ENCODE peak calls at places on chromosomes 13 and 19, in six cellular contexts. U is GM12878, Z is HepG2, W is K562, E is GM12892, R is SK-N-SH. A is an unnamed sample.

GRCh38 chr19:56476671-56477428 is at the start of gene ZNF667:
- DNase-seq in U (no peak), Z (no peak), W (no peak), E (no peak), R (peak), A (no peak)

GRCh38 chr13:48494874-48495273 is 38.0 kb downstream of the RCBTB2 start:
- DNase-seq in U (no peak), Z (no peak), W (no peak), E (no peak), R (no peak), A (no peak)

GRCh38 chr13:113090806-113091205 is 14.8 kb upstream of the F7 start:
- DNase-seq in U (no peak), Z (no peak), W (no peak), E (no peak), R (no peak), A (no peak)

GRCh38 chr19:8585894-8586750 is 8.9 kb upstream of the MYO1F start:
- DNase-seq in U (no peak), Z (peak), W (peak), E (no peak), R (peak), A (no peak)

GRCh38 chr13:109331898-109332297 is 454.5 kb downstream of the IRS2 start:
- DNase-seq in U (no peak), Z (no peak), W (no peak), E (no peak), R (peak), A (no peak)

GRCh38 chr13:54185785-54186184 is 1157.2 kb downstream of the OLFM4 start:
- DNase-seq in U (no peak), Z (no peak), W (no peak), E (no peak), R (no peak), A (no peak)

GRCh38 chr13:102870677-102871415 is 25.0 kb downstream of the ERCC5 start:
- DNase-seq in U (no peak), Z (peak), W (peak), E (peak), R (peak), A (peak)

GRCh38 chr19:54462713-54463530 is 656 bp downstream of the LENG9 start:
- DNase-seq in U (no peak), Z (peak), W (no peak), E (no peak), R (peak), A (no peak)

GRCh38 chr13:50123862-50124535 is 108.8 kb downstream of the KCNRG start:
- DNase-seq in U (no peak), Z (peak), W (no peak), E (peak), R (no peak), A (peak)

GRCh38 chr19:50909240-50910070 is 1.7 kb downstream of the KLK4 start:
- DNase-seq in U (no peak), Z (peak), W (peak), E (peak), R (peak), A (peak)

GRCh38 chr13:105196052-105196451 is 1339.4 kb downstream of the EFNB2 start:
- DNase-seq in U (no peak), Z (no peak), W (no peak), E (no peak), R (no peak), A (no peak)

GRCh38 chr13:55244991-55245644 is 1895.6 kb upstream of the PRR20A start:
- DNase-seq in U (no peak), Z (peak), W (no peak), E (no peak), R (peak), A (no peak)

GRCh38 chr19:12789904-12790619 is 1.2 kb upstream of the JUNB start:
- DNase-seq in U (peak), Z (peak), W (peak), E (peak), R (peak), A (peak)

GRCh38 chr13:66565261-66565660 is 664.9 kb downstream of the PCDH9 start:
- DNase-seq in U (no peak), Z (no peak), W (no peak), E (no peak), R (no peak), A (no peak)

GRCh38 chr13:27290715-27291114 is 20.1 kb downstream of the RASL11A start:
- DNase-seq in U (no peak), Z (no peak), W (no peak), E (no peak), R (no peak), A (no peak)

GRCh38 chr19:2618611-2619010 is 83.9 kb downstream of the GNG7 start:
- DNase-seq in U (no peak), Z (no peak), W (no peak), E (no peak), R (no peak), A (no peak)

GRCh38 chr13:44331912-44332840 is 41.4 kb upstream of the SERP2 start:
- DNase-seq in U (no peak), Z (no peak), W (peak), E (no peak), R (peak), A (no peak)

GRCh38 chr19:10102787-10103236 is 334 bp upstream of the ANGPTL6 start:
- DNase-seq in U (peak), Z (no peak), W (no peak), E (no peak), R (peak), A (no peak)

GRCh38 chr19:19487077-19488040 is 28.0 kb downstream of the TSSK6 start:
- DNase-seq in U (no peak), Z (no peak), W (no peak), E (no peak), R (no peak), A (no peak)

GRCh38 chr19:19489804-19490204 is 25.5 kb downstream of the TSSK6 start:
- DNase-seq in U (no peak), Z (no peak), W (no peak), E (no peak), R (no peak), A (no peak)

GRCh38 chr19:19488041-19488874 is 27.1 kb downstream of the TSSK6 start:
- DNase-seq in U (no peak), Z (no peak), W (peak), E (no peak), R (peak), A (no peak)

GRCh38 chr19:19490247-19490968 is 24.9 kb downstream of the TSSK6 start:
- DNase-seq in U (peak), Z (peak), W (peak), E (peak), R (peak), A (peak)

GRCh38 chr19:19488875-19489690 is 26.3 kb downstream of the TSSK6 start:
- DNase-seq in U (peak), Z (peak), W (peak), E (peak), R (peak), A (peak)
- TF ChIP-seq POLR2AphosphoS5 in U (peak), Z (no peak), W (no peak), E (peak), R (peak), A (no peak)

DNA sequence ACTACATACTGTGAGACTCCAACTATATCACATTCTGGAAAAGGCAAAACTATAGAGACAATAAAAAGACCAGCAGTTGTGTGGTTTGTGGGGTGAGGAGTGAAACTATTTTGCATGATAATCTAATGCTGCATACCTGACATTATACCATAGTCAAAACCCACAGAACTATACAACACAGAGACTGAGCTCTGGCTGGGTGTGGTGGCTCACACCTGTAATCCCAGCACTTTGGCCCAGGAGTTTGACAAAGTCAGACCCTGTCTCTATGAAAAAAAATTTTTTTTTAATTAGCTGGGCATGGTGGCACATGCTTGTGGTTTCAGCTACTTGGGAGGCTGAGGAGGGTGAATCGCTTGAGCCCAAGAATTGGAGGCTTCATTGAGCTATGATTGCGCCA is 11.9 kb downstream of the ZNF541 start:
- DNase-seq in U (no peak), Z (no peak), W (no peak), E (no peak), R (no peak), A (no peak)
- TF ChIP-seq TAF1 in U (no peak), Z (no peak), W (no peak), E (no peak), R (no peak), A (no peak)

DNA sequence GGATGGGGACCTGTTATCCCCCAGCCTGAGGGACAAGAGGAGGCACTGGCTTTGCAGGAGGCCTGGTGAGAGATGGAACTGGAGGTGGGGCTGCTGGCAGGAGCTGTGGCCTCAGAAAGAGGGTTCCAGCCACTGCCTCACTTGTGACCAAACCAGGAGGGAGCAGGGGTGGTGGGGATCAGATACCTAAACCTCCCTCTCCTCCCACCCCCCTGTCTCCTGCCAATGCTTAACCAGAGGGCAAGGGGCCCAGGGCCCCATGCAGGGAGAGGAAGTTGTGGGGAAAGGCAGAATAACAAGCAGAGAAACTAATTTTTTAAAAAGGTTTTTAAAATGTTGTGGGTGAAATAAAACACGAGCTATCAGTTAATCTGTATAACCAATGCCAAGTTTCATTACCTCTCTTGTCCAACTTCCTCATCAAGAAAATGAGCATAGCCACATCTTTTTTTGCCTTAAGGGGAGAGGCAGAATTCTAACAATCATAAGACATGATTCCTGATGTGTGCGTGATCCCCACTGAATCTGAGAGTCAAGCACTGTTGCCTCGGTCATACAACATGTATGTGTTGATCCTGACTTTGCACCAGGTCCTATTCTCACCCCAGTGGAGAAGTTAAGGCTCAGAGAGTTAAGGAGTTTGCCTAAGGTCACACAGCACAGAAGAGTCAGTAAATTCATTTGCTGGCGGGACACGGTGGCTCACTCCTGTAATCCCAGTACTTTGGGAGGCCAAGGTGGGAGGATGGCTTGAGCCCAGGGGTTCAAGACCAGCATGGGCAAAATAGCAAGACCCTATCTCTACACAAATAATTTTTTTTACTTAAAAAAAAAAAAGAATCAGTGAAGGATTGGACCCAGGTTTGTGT is 12.9 kb downstream of the FXYD5 start:
- DNase-seq in U (no peak), Z (no peak), W (no peak), E (no peak), R (no peak), A (no peak)
- TF ChIP-seq POLR2AphosphoS5 in U (no peak), Z (no peak), W (no peak), E (no peak), R (no peak), A (no peak)

GRCh38 chr19:4719499-4719866 is 4.2 kb downstream of the DPP9 start:
- DNase-seq in U (no peak), Z (no peak), W (no peak), E (no peak), R (peak), A (no peak)

GRCh38 chr19:4720037-4720700 is 3.5 kb downstream of the DPP9 start:
- DNase-seq in U (no peak), Z (no peak), W (no peak), E (no peak), R (no peak), A (no peak)

GRCh38 chr19:4715529-4716221 is 8.0 kb downstream of the DPP9 start:
- DNase-seq in U (no peak), Z (peak), W (no peak), E (no peak), R (peak), A (no peak)

GRCh38 chr19:4717966-4718701 is 5.5 kb downstream of the DPP9 start:
- DNase-seq in U (no peak), Z (no peak), W (no peak), E (no peak), R (peak), A (no peak)

DNA sequence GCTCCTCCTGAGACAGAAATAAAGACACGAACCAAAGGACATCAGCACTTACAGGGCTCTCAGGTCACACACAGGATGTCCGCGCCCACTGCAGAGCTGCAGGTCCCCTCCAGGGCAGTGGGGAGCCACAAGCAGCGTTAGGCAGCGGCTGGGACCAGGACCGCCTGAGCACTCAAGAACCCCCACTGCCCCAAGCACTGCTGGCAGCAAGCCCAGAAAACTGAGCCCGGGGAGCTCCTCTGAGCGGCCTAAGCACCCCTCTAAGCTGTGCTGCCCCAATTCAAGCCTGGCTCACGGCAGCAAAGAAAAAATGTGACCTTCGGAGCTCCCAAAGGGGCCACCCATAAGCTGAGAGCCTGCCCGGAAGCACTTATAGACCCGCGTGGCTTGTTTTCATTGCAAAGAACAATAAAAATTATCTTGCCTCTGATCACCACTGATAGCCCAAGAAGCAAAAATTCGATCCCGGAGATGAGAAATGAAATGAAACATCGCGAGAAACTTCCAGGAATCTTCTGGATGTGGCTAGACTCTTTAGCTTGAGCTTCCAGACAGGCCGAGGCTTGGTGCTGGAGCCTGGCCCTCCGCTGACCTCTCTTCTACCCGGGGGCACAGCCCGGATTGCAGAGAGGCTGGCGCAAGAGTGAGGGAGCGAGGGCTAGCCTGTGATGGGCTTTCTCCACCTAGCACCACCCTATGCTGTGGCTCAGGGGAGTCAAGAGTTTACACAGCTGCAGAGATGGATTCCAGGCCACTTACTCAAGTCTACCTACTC is 6.3 kb downstream of the DPP9 start:
- DNase-seq in U (no peak), Z (peak), W (no peak), E (no peak), R (peak), A (no peak)
- TF ChIP-seq TAF1 in U (no peak), Z (no peak), W (no peak), E (no peak), R (no peak), A (no peak)

GRCh38 chr19:995051-995827 is 5.0 kb upstream of the GRIN3B start:
- DNase-seq in U (no peak), Z (no peak), W (no peak), E (no peak), R (no peak), A (no peak)

GRCh38 chr19:994516-994915 is 5.7 kb upstream of the GRIN3B start:
- DNase-seq in U (no peak), Z (no peak), W (no peak), E (no peak), R (no peak), A (no peak)

GRCh38 chr19:998064-998463 is 2.2 kb upstream of the GRIN3B start:
- DNase-seq in U (no peak), Z (no peak), W (no peak), E (no peak), R (no peak), A (no peak)

GRCh38 chr19:993831-994393 is 6.3 kb upstream of the GRIN3B start:
- DNase-seq in U (no peak), Z (no peak), W (no peak), E (no peak), R (no peak), A (no peak)

GRCh38 chr19:996051-996838 is 4.0 kb upstream of the GRIN3B start:
- DNase-seq in U (no peak), Z (no peak), W (peak), E (no peak), R (peak), A (peak)
- TF ChIP-seq POLR2AphosphoS5 in U (no peak), Z (no peak), W (no peak), E (no peak), R (no peak), A (no peak)

GRCh38 chr19:15622991-15623390 is 8.0 kb downstream of the CYP4F8 start:
- DNase-seq in U (no peak), Z (no peak), W (no peak), E (no peak), R (no peak), A (no peak)
- TF ChIP-seq TAF1 in U (no peak), Z (no peak), W (no peak), E (no peak), R (no peak), A (no peak)

DNA sequence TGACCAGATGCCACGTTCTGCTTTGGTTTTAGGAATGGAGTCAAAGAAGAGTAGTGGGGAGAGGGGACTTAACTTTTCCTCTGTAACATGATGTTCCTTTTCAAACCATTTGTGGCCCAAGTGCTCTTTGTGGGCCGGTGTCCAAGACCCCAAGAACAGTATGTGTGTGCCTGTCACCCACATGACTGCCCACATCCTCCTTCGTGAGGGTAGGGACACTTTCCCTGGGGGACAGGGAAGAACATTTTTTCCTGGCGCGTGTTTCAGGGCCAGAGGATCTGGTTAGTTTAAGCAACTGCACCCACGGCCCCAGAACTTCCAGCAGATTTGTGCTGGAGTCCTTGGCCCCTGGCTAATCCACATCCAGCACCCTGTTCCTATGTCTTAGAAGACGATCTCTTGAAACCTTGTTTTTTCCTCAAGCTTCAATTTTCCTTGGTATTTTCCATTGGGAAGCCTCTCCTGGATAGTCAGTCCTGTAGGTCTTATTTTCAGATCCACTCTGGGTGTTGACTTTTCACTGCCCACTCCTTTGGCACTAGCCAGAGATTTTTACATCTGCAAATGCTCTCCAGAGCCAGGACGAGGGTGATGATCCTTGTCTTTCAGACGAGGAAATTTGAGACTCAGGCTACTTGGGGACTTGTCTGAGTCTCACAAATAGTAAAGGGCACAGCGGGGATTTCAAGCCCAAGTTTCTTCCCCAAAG is 10.8 kb upstream of the CCDC97 start:
- DNase-seq in U (no peak), Z (no peak), W (no peak), E (no peak), R (no peak), A (no peak)
- TF ChIP-seq POLR2AphosphoS5 in U (no peak), Z (no peak), W (no peak), E (peak), R (no peak), A (no peak)

DNA sequence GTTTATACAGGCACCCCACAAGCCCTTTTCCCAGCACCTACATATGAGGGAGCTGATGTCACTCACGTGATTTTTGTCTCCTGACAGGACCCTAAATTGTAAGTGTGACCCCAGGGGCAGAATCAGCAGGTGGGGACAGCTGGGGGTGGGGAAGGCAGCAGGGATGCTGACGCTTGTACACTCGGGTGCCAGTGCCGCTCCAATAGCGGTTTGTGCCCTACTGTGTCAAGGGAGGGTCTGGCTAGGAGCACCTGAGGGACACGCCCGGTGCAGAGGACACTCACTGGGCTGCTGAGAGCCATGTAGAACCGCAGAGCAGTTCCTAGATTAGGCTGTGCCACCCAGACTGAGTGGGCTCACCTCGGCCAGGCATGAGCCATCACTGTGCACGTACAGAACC is 81.3 kb downstream of the SCGB2B2 start:
- DNase-seq in U (no peak), Z (no peak), W (no peak), E (no peak), R (no peak), A (no peak)
- TF ChIP-seq TAF1 in U (no peak), Z (no peak), W (no peak), E (no peak), R (no peak), A (no peak)

A was measured in GM12891.